ENCODE peak calls at places on chromosomes 12 and 14, in four cellular contexts. One of them, this sample, is unnamed.

GRCh38 chr12:108568653-108569154 is 6.3 kb downstream of the ISCU start:
- DNase-seq in fibroblast of the aortic adventitia: no peak
- DNase-seq in CD8-positive, alpha-beta memory T cell: peak
- DNase-seq in OCI-LY7: peak
- DNase-seq in this sample: no peak

GRCh38 chr14:75125617-75126016 is 1.2 kb downstream of the NEK9 start:
- DNase-seq in fibroblast of the aortic adventitia: peak
- DNase-seq in CD8-positive, alpha-beta memory T cell: no peak
- DNase-seq in OCI-LY7: no peak
- DNase-seq in this sample: peak

GRCh38 chr14:61388976-61389576 is 67.7 kb downstream of the PRKCH start:
- DNase-seq in fibroblast of the aortic adventitia: peak
- DNase-seq in CD8-positive, alpha-beta memory T cell: no peak
- DNase-seq in OCI-LY7: no peak
- DNase-seq in this sample: no peak

GRCh38 chr14:104086661-104087461 is 1.4 kb downstream of the ASPG start:
- DNase-seq in fibroblast of the aortic adventitia: no peak
- DNase-seq in CD8-positive, alpha-beta memory T cell: no peak
- DNase-seq in OCI-LY7: no peak
- DNase-seq in this sample: no peak

GRCh38 chr12:68789144-68789878 is 18.7 kb upstream of the MDM2 start:
- DNase-seq in fibroblast of the aortic adventitia: no peak
- DNase-seq in CD8-positive, alpha-beta memory T cell: no peak
- DNase-seq in OCI-LY7: no peak
- DNase-seq in this sample: no peak

GRCh38 chr12:1523046-1523445 is 71.3 kb downstream of the FBXL14 start:
- DNase-seq in fibroblast of the aortic adventitia: no peak
- DNase-seq in CD8-positive, alpha-beta memory T cell: no peak
- DNase-seq in OCI-LY7: no peak
- DNase-seq in this sample: no peak

GRCh38 chr14:94961761-94962575 is 192.1 kb upstream of the GSC start:
- DNase-seq in fibroblast of the aortic adventitia: no peak
- DNase-seq in CD8-positive, alpha-beta memory T cell: no peak
- DNase-seq in OCI-LY7: no peak
- DNase-seq in this sample: no peak

GRCh38 chr12:75658826-75659823 is 147.7 kb upstream of the KRR1 start:
- DNase-seq in fibroblast of the aortic adventitia: peak
- DNase-seq in CD8-positive, alpha-beta memory T cell: no peak
- DNase-seq in OCI-LY7: no peak
- DNase-seq in this sample: peak

GRCh38 chr14:101849125-101849524 is 87.6 kb downstream of the PPP2R5C start:
- DNase-seq in fibroblast of the aortic adventitia: no peak
- DNase-seq in CD8-positive, alpha-beta memory T cell: no peak
- DNase-seq in OCI-LY7: no peak
- DNase-seq in this sample: no peak
- H3K4me3 ChIP-seq in fibroblast of the aortic adventitia: no peak
- H3K4me3 ChIP-seq in CD8-positive, alpha-beta memory T cell: no peak
- H3K4me3 ChIP-seq in OCI-LY7: peak
- H3K4me3 ChIP-seq in this sample: no peak

GRCh38 chr12:91774471-91774921 is 371.1 kb downstream of the BTG1 start:
- DNase-seq in fibroblast of the aortic adventitia: peak
- DNase-seq in CD8-positive, alpha-beta memory T cell: no peak
- DNase-seq in OCI-LY7: no peak
- DNase-seq in this sample: peak

GRCh38 chr12:91769736-91770135 is 375.9 kb downstream of the BTG1 start:
- DNase-seq in fibroblast of the aortic adventitia: no peak
- DNase-seq in CD8-positive, alpha-beta memory T cell: no peak
- DNase-seq in OCI-LY7: no peak
- DNase-seq in this sample: no peak

GRCh38 chr12:91767237-91767636 is 378.4 kb downstream of the BTG1 start:
- DNase-seq in fibroblast of the aortic adventitia: no peak
- DNase-seq in CD8-positive, alpha-beta memory T cell: no peak
- DNase-seq in OCI-LY7: no peak
- DNase-seq in this sample: no peak

GRCh38 chr12:91777268-91777997 is 368.2 kb downstream of the BTG1 start:
- DNase-seq in fibroblast of the aortic adventitia: no peak
- DNase-seq in CD8-positive, alpha-beta memory T cell: no peak
- DNase-seq in OCI-LY7: no peak
- DNase-seq in this sample: no peak

GRCh38 chr12:91772411-91772810 is 373.2 kb downstream of the BTG1 start:
- DNase-seq in fibroblast of the aortic adventitia: no peak
- DNase-seq in CD8-positive, alpha-beta memory T cell: no peak
- DNase-seq in OCI-LY7: no peak
- DNase-seq in this sample: no peak
- H3K4me3 ChIP-seq in fibroblast of the aortic adventitia: no peak
- H3K4me3 ChIP-seq in CD8-positive, alpha-beta memory T cell: no peak
- H3K4me3 ChIP-seq in OCI-LY7: no peak
- H3K4me3 ChIP-seq in this sample: no peak

DNA sequence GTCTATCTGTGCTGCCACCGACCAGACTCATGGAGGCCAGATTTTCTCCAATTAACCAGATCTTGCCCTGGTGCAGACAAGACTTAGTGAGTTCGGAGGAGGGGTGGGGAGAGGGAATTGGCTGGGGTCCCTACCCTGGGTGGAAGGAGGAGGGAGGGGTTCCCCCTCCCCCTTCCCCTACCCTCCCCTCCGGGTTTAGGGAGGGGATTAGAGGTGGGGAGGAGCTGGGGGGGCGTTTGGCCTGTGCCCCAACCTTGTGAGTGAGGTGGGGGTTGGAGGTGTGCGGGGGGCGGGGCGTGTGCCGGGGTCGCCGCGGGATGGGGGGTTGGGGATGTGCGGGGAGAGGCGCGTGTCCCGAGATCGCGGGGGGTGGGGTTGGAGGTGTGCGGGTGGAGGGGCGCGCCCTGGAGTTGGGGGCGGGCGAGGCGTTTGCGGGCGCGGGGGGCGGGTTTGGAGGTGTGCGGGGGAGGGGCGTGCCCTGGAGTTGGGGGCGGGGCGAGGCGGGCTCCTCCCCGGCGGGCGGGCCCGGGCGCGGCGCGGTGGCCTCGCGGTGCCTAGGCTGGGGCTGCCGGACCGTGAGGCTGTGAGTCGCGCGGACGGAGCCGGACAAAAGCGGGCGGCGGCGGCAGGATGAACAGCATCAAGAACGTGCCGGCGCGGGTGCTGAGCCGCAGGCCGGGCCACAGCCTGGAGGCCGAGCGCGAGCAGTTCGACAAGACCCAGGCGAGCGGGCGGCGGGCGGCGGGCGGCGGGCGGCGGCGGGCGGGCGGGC is at the start of gene HIP1R:
- DNase-seq in fibroblast of the aortic adventitia: no peak
- DNase-seq in CD8-positive, alpha-beta memory T cell: peak
- DNase-seq in OCI-LY7: peak
- DNase-seq in this sample: peak
- H3K4me3 ChIP-seq in fibroblast of the aortic adventitia: peak
- H3K4me3 ChIP-seq in CD8-positive, alpha-beta memory T cell: peak
- H3K4me3 ChIP-seq in OCI-LY7: peak
- H3K4me3 ChIP-seq in this sample: peak

GRCh38 chr12:11895421-11896064 is 175.2 kb upstream of the BCL2L14 start:
- DNase-seq in fibroblast of the aortic adventitia: no peak
- DNase-seq in CD8-positive, alpha-beta memory T cell: no peak
- DNase-seq in OCI-LY7: peak
- DNase-seq in this sample: no peak
- H3K4me3 ChIP-seq in fibroblast of the aortic adventitia: no peak
- H3K4me3 ChIP-seq in CD8-positive, alpha-beta memory T cell: no peak
- H3K4me3 ChIP-seq in OCI-LY7: peak
- H3K4me3 ChIP-seq in this sample: no peak

DNA sequence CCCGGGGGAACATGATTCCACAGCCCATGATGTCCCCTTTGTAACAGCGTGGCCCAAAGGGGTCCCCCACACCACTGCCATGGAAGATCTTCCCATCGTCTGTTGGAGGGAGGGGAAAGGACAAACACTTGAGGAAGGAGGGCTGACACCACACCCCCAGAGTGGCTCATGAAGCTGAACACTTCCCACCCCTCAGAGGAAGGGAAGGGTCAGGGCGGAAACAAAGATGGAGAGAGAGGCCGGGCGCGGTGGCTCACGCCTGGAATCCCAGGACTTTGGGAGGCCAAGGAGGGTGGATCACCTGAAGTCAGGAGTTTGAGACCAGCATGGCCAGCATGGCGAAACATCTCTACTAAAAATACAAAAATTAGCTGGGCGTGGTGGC is 12.6 kb downstream of the SPRYD3 start:
- DNase-seq in fibroblast of the aortic adventitia: no peak
- DNase-seq in CD8-positive, alpha-beta memory T cell: no peak
- DNase-seq in OCI-LY7: no peak
- DNase-seq in this sample: no peak
- H3K4me3 ChIP-seq in fibroblast of the aortic adventitia: no peak
- H3K4me3 ChIP-seq in CD8-positive, alpha-beta memory T cell: no peak
- H3K4me3 ChIP-seq in OCI-LY7: no peak
- H3K4me3 ChIP-seq in this sample: peak

GRCh38 chr14:65228956-65229355 is 126.6 kb upstream of the MAX start:
- DNase-seq in fibroblast of the aortic adventitia: no peak
- DNase-seq in CD8-positive, alpha-beta memory T cell: no peak
- DNase-seq in OCI-LY7: no peak
- DNase-seq in this sample: no peak
- H3K4me3 ChIP-seq in fibroblast of the aortic adventitia: no peak
- H3K4me3 ChIP-seq in CD8-positive, alpha-beta memory T cell: no peak
- H3K4me3 ChIP-seq in OCI-LY7: peak
- H3K4me3 ChIP-seq in this sample: no peak

This sample was measured in adipocyte.